ENCODE peak calls at places on chromosomes 5 and 9, in six cellular contexts. S is posterior cingulate gyrus; I is NCI-H510A treated with DMSO at 0.1 percent for 48 hours; O is activated T-cell treated with anti-CD3 and anti-CD28 coated beads, Interleukin-2, amount 50 U/mL, for 4 hours; D is iris pigment epithelial cell; G is mesendoderm. T is an unnamed sample.

GRCh38 chr5:154287136-154287535 is 96.6 kb downstream of the GALNT10 start:
- DNase-seq in S (no peak), G (peak; percentile 93), D (peak; percentile 88), O (no peak), I (no peak), T (peak; percentile 90)

GRCh38 chr5:143624465-143624864 is 187.5 kb upstream of the HMHB1 start:
- DNase-seq in D (no peak), S (no peak), G (no peak), O (no peak), I (no peak), T (no peak)

GRCh38 chr5:18305288-18305899 is 671.1 kb downstream of the TAF11L14 start:
- DNase-seq in S (peak; percentile 35), O (no peak), D (peak; percentile 52), G (peak; percentile 49), I (peak; percentile 59), T (peak; percentile 61)

GRCh38 chr9:13786131-13786530 is 506.6 kb upstream of the MPDZ start:
- DNase-seq in O (no peak), I (no peak), S (no peak), D (no peak), G (no peak), T (no peak)

GRCh38 chr9:122370869-122371467 is at the start of gene PTGS1:
- DNase-seq in D (no peak), G (peak; percentile 53), O (no peak), I (peak; percentile 7), S (no peak), T (no peak)

GRCh38 chr5:10521466-10522223 is 42.2 kb upstream of the ANKRD33B start:
- DNase-seq in D (no peak), O (no peak), I (no peak), G (peak; percentile 62), S (no peak), T (no peak)

GRCh38 chr5:96387616-96388015 is 45.4 kb downstream of the PCSK1 start:
- DNase-seq in O (no peak), G (no peak), D (no peak), S (no peak), I (no peak), T (no peak)

GRCh38 chr5:1655496-1656270 is 131.9 kb upstream of the LPCAT1 start:
- DNase-seq in D (no peak), S (no peak), O (no peak), G (no peak), I (no peak), T (peak; percentile 45)

GRCh38 chr5:44660251-44660650 is 148.5 kb upstream of the MRPS30 start:
- DNase-seq in D (no peak), S (no peak), G (no peak), O (no peak), I (no peak), T (no peak)

GRCh38 chr9:3553076-3553765 is 27.4 kb upstream of the RFX3 start:
- DNase-seq in D (no peak), G (no peak), I (no peak), S (no peak), O (no peak), T (no peak)

GRCh38 chr5:17005087-17005828 is 69.2 kb upstream of the MYO10 start:
- DNase-seq in S (no peak), D (no peak), O (no peak), I (no peak), G (no peak), T (no peak)

GRCh38 chr9:105117111-105117682 is 127.3 kb upstream of the SLC44A1 start:
- DNase-seq in G (no peak), O (no peak), I (no peak), S (no peak), D (no peak), T (no peak)

GRCh38 chr5:43874772-43875171 is 271.8 kb downstream of the NNT start:
- DNase-seq in D (no peak), I (no peak), O (no peak), G (peak; percentile 95), S (no peak), T (peak; percentile 89)

GRCh38 chr9:92725266-92725545 is 39.4 kb downstream of the BICD2 start:
- DNase-seq in I (no peak), O (no peak), D (no peak), S (no peak), G (no peak), T (no peak)

T was measured in islet precursor cell.